ENCODE peak calls at places on chromosomes 4 and X, in five cellular contexts. Z is heart left ventricle, R is right atrium auricular region, N is tibial artery, J is heart right ventricle. U is an unnamed sample. For H3K27me3 and H3K9me3, the result is how much of the 10 kb centered on the place peaks cover.

GRCh38 chr4:1406946-1407656 is 859 bp upstream of the NKX1-1 start:
- DNase-seq in Z (peak), R (peak), N (no peak), J (no peak), U (no peak)

GRCh38 chr4:181674315-181674714 is 568.9 kb upstream of the TENM3 start:
- DNase-seq in Z (no peak), R (no peak), N (no peak), J (no peak), U (no peak)

GRCh38 chrX:86711531-86712180 is 563.4 kb downstream of the DACH2 start:
- DNase-seq in Z (no peak), R (no peak), N (no peak), J (no peak), U (no peak)

GRCh38 chrX:155148724-155149537 is 67.3 kb upstream of the VBP1 start:
- DNase-seq in Z (no peak), R (no peak), N (no peak), J (no peak), U (no peak)

GRCh38 chr4:73528171-73528570 is 46.6 kb downstream of the AFM start:
- DNase-seq in Z (no peak), R (no peak), N (no peak), J (no peak), U (no peak)

GRCh38 chr4:183499797-183500196 is 5.1 kb upstream of the ING2 start:
- DNase-seq in Z (no peak), R (no peak), N (no peak), J (no peak), U (no peak)

GRCh38 chr4:12615822-12616221 is 868.3 kb downstream of the RAB28 start:
- DNase-seq in Z (no peak), R (no peak), N (no peak), J (no peak), U (no peak)

GRCh38 chr4:174753031-174753430 is 76.0 kb downstream of the GLRA3 start:
- DNase-seq in Z (no peak), R (no peak), N (no peak), J (no peak), U (no peak)

GRCh38 chr4:109395694-109396093 is 37.9 kb upstream of the SEC24B start:
- DNase-seq in Z (no peak), R (no peak), N (no peak), J (no peak), U (no peak)

GRCh38 chr4:74157116-74157742 is 689 bp upstream of the MTHFD2L start:
- DNase-seq in Z (no peak), R (no peak), N (no peak), J (no peak), U (no peak)

GRCh38 chr4:107913283-107913899 is 18.0 kb upstream of the CYP2U1 start:
- DNase-seq in Z (no peak), R (no peak), N (peak), J (no peak), U (peak)

GRCh38 chrX:153620576-153620975 is 21.6 kb upstream of the CCNQ start:
- DNase-seq in Z (no peak), R (no peak), N (no peak), J (no peak), U (no peak)

GRCh38 chr4:158873795-158874359 is 105.1 kb downstream of the FNIP2 start:
- DNase-seq in Z (no peak), R (no peak), N (no peak), J (no peak), U (peak)

GRCh38 chr4:67438975-67439374 is 106.3 kb downstream of the CENPC start:
- DNase-seq in Z (no peak), R (no peak), N (no peak), J (no peak), U (no peak)

GRCh38 chrX:41686788-41687187 is 2.0 kb upstream of the GPR34 start:
- DNase-seq in Z (no peak), R (no peak), N (no peak), J (no peak), U (no peak)

GRCh38 chr4:175350246-175350645 is 432.1 kb downstream of the ADAM29 start:
- DNase-seq in Z (no peak), R (no peak), N (no peak), J (no peak), U (no peak)

GRCh38 chr4:48727666-48728459 is 52.2 kb downstream of the FRYL start:
- DNase-seq in Z (no peak), R (no peak), N (no peak), J (no peak), U (no peak)

GRCh38 chrX:47143894-47144625 is 442 bp downstream of the NDUFB11 start:
- DNase-seq in Z (no peak), R (no peak), N (no peak), J (peak), U (no peak)

GRCh38 chr4:92121099-92121498 is 182.7 kb upstream of the GRID2 start:
- DNase-seq in Z (no peak), R (no peak), N (no peak), J (no peak), U (no peak)

GRCh38 chr4:100933628-100934027 is 413.7 kb downstream of the PPP3CA start:
- DNase-seq in Z (no peak), R (no peak), N (no peak), J (no peak), U (no peak)

GRCh38 chr4:77092832-77093800 is 17.3 kb upstream of the CCNI start:
- DNase-seq in Z (no peak), R (no peak), N (no peak), J (no peak), U (no peak)

GRCh38 chr4:185343726-185344581 is 51.8 kb downstream of the LRP2BP start:
- DNase-seq in Z (no peak), R (peak), N (peak), J (no peak), U (no peak)

GRCh38 chrX:87338510-87338909 is 179.1 kb upstream of the KLHL4 start:
- DNase-seq in Z (no peak), R (no peak), N (no peak), J (no peak), U (no peak)

GRCh38 chrX:9807355-9808182 is 21.3 kb downstream of the SHROOM2 start:
- DNase-seq in Z (no peak), R (no peak), N (no peak), J (no peak), U (no peak)

GRCh38 chrX:2677764-2678163 is 13.3 kb upstream of the CD99 start:
- DNase-seq in Z (peak), R (peak), N (peak), J (peak), U (peak)

GRCh38 chr4:175092114-175092513 is 174.0 kb downstream of the ADAM29 start:
- DNase-seq in Z (peak), R (no peak), N (no peak), J (no peak), U (no peak)

GRCh38 chr4:86876894-86877685 is 15.1 kb downstream of the C4orf36 start:
- DNase-seq in Z (no peak), R (no peak), N (no peak), J (no peak), U (no peak)

GRCh38 chr4:86879641-86880040 is 12.6 kb downstream of the C4orf36 start:
- DNase-seq in Z (no peak), R (no peak), N (no peak), J (no peak), U (no peak)

DNA sequence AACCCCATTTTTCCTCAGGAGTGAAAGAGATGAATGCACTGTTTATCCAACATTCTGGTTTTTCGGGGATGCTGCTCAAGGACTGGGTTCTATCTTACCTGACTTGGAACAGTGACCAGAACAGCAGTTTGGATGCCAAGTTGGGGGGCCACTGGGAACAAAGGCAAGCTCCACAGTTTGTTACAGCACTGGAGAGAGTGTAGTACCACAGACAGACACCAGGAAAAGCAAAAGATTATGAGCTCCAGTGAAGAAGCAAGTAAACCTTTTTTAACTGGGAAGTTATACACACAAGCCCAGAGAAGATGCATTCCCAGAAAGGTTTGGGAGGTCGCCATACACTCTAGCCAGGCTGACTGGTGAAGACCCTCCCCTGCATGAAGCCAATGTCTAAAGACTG is 13.6 kb downstream of the C4orf36 start:
- DNase-seq in Z (no peak), R (no peak), N (no peak), J (no peak), U (no peak)
- TF ChIP-seq CTCF in Z (no peak), R (no peak), N (no peak), J (no peak), U (no peak)

DNA sequence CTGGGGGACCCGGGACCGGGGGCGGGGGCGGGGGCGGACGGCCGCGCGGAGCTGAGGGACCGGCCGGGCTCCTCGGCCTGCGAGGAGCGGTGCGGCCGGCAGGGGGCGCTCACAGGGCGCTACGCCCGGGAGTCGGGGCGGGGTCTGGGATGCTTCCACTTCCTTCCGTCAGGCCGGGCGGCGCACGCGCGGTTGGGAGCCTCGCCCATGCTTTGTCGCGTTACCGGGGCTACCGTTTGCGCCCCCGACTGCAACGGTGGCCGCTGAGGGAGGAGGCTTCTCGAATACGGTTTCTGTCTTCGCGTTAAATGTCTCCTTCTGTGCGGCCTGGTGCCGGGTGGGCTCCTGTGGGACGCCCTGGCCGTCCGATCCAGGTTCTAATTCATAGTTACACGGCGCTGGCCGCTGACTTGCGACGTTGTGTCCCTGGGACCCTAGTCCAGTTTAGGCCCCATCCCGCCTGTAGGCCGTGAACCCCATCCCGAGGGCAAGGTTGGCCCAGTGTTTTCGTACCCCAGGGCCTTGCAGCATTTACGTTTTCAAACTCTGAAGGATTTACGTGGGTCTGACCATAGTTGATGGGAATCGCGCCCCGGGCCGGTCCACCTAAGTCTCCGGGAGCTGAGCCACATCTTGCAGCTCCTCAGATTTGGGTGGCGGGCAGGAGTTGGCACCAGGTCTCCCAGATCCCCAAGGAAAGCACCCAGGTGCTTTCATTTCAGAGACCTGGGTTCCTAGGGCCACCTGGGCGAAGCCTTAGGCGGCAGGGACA is 549 bp downstream of the MSL3 start:
- DNase-seq in Z (peak), R (peak), N (peak), J (peak), U (peak)
- H3K27me3 ChIP-seq in Z (under half), R (under half), N (under half), J (under half), U (under half)

GRCh38 chrX:144732588-144732987 is 514.7 kb upstream of the SPANXN1 start:
- DNase-seq in Z (no peak), R (no peak), N (no peak), J (no peak), U (no peak)

DNA sequence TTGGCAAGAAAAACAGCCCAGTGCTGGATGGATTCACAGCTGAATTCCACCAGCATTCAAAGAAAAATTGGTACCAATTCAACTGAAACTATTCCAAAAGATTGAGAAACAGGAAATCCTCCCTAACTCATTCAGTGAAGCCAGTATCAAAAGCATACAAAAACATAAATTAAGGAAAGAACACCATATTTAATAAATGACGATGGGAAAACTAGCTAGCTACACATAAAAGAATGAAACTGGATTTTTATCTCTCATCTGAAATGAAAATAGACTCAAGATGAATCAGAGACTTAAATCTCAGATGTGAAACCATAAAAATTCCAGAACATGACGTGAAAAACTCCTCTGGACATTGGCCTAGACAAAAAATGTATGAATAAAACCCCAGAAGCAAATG is 516.8 kb upstream of the SPANXN1 start:
- DNase-seq in Z (no peak), R (no peak), N (no peak), J (no peak), U (no peak)
- H3K9me3 ChIP-seq in Z (under half), R (under half), N (under half), J (under half), U (under half)

DNA sequence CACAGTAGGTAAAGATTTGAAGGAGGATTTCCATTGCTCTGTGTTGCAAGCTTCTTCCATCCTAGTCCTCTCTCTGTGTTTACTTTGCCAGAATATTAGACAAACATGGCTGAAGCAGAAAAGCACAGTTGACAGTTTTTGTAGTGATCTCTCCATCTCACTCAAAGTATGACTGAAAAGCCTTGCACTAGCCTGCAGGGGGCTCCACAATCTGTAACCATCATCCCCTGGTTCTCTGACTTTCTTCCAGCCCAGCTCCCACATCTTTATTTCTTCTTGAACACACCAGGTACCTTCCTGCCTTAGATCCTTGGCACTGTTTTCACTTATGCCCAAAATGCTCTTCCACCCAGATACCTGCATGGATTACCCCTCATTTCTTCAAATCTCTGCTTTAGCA is 34.1 kb upstream of the HHIP start:
- DNase-seq in Z (no peak), R (no peak), N (no peak), J (no peak), U (no peak)
- TF ChIP-seq CTCF in Z (peak), R (no peak), N (no peak), J (peak), U (peak)

GRCh38 chr4:47032405-47033106 is 1.2 kb downstream of the GABRB1 start:
- DNase-seq in Z (peak), R (peak), N (peak), J (peak), U (peak)

GRCh38 chr4:47031713-47032404 is 492 bp downstream of the GABRB1 start:
- DNase-seq in Z (no peak), R (no peak), N (no peak), J (no peak), U (no peak)

GRCh38 chr4:47031011-47031678 is at the start of gene GABRB1:
- DNase-seq in Z (peak), R (peak), N (peak), J (peak), U (peak)
- H3K27me3 ChIP-seq in Z (under half), R (under half), N (under half), J (under half), U (under half)

DNA sequence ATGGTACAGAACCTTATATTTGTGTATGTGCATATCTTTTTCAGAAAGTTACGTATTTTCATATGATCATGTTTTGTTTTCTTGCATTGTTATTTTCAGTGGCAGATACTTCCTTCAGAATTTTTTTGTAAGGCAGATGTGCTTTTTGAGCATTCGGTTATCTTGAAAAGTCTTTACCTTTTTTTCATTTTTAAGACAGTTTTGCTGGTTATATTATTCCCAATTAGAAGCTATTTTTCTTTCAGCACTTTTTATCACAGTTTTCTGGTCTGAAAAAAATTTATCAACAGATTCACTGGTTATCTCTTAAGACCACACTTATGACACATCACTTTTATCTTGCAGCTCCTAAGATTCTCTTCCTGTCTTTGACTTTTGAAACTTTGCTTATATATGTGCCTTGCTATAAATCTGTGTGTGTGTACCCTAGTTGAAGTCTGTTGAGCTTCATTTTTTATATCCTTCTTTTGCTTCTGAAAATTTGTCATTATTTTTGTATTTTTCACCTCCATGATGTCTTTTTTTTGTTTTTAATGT is 53.1 kb downstream of the ZNF732 start:
- DNase-seq in Z (no peak), R (no peak), N (no peak), J (no peak), U (no peak)
- H3K9me3 ChIP-seq in Z (half or more), R (half or more), N (half or more), J (under half), U (under half)

GRCh38 chr4:2436301-2436700 is 17.5 kb downstream of the CFAP99 start:
- DNase-seq in Z (no peak), R (no peak), N (no peak), J (no peak), U (no peak)
- TF ChIP-seq CTCF in Z (no peak), R (no peak), N (no peak), J (no peak), U (no peak)

DNA sequence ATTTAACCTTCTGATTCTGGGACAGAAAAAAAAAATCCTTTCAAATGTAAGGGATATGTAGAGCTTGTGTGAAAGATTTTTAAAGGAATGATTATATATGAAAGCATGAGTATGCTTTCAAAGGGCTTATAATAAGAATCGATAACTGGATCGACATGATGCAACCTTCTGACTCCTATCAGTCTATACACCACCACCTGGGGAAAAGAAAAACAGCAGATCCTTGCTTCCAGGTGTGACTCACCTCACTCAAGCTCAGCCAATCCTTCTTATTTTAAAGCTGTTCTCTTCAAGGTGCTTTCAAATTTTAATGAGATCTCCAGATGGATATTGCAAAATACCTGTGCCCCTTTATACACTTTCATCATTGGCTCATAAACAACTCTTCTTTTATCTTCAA is 102.1 kb upstream of the EDNRA start:
- DNase-seq in Z (no peak), R (no peak), N (no peak), J (no peak), U (no peak)
- H3K27me3 ChIP-seq in Z (under half), R (under half), N (under half), J (under half), U (under half)

U was measured in AG04450.